ENCODE peak calls at places on chromosomes 5 and 9, in eight cellular contexts. U is CD8-positive, alpha-beta T cell; Z is CD8-positive, alpha-beta memory T cell; K is PC-9; G is Panc1; N is sigmoid colon; F is cardiac muscle cell; E is IMR-90. B is an unnamed sample.

GRCh38 chr9:31336841-31337240 is 1047.6 kb upstream of the ACO1 start:
- DNase-seq in U (no peak), Z (no peak), K (no peak), G (no peak), N (no peak), F (no peak), E (no peak), B (no peak)

GRCh38 chr5:94694671-94695070 is 76.2 kb downstream of the SLF1 start:
- DNase-seq in U (no peak), Z (no peak), K (no peak), G (no peak), N (no peak), F (no peak), E (no peak), B (no peak)

GRCh38 chr9:27564685-27565084 is 8.6 kb downstream of the C9orf72 start:
- DNase-seq in U (no peak), Z (no peak), K (no peak), G (no peak), N (no peak), F (no peak), E (no peak), B (no peak)

GRCh38 chr9:4356306-4356705 is 56.4 kb upstream of the GLIS3 start:
- DNase-seq in U (no peak), Z (no peak), K (no peak), G (no peak), N (no peak), F (no peak), E (no peak), B (no peak)

GRCh38 chr5:89728134-89728533 is 681.4 kb downstream of the CETN3 start:
- DNase-seq in U (no peak), Z (no peak), K (no peak), G (no peak), N (no peak), F (no peak), E (no peak), B (no peak)

GRCh38 chr5:132259061-132259851 is 1.8 kb downstream of the PDLIM4 start:
- DNase-seq in U (no peak), Z (no peak), K (no peak), G (no peak), N (peak; percentile 96), F (peak; percentile 59), E (peak; percentile 95), B (peak; percentile 60)

GRCh38 chr5:43110606-43111170 is 10.0 kb upstream of the ZNF131 start:
- DNase-seq in U (no peak), Z (peak; percentile 50), K (no peak), G (no peak), N (no peak), F (no peak), E (no peak), B (no peak)

GRCh38 chr5:122985954-122986721 is 50.4 kb downstream of the PPIC start:
- DNase-seq in U (no peak), Z (no peak), K (no peak), G (no peak), N (no peak), F (no peak), E (no peak), B (no peak)

GRCh38 chr5:1876708-1877433 is 5.9 kb downstream of the IRX4 start:
- DNase-seq in U (no peak), Z (no peak), K (no peak), G (no peak), N (no peak), F (peak; percentile 63), E (no peak), B (no peak)

DNA sequence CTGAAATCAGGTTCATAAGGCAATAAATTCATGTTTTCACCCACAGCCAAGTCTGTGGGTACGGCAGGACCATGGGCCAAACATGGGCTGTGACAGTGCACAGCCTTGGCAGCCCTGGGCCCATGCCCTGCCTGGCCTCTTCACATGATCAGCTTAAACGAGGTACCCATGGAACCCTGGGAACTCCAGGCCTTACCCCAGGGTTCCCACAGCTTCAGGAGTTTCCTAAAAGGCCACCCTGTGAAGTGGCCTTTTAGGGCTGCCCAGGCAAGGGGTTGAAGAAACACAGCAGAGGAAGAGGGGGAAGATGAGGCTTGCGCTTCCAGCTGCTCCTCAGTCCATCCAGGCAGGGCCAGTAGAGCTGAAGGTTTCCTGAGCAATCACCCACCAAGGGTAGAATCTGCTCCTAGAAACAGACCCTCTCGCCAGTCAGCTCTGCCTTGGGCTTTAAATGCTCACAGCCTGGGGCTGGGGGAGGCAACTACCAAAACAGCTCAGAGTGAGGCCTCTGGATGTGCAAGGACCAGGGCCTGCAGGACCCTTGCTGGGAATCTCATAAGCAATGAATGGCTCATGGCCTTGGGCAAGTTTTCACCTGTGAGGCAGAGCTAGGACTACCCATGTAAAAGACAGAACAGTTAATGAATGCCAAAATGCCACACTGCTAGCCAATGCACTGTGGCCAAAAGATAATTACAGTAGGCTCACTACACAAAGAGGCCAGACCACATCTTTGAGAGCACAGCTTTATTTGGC is 79.3 kb upstream of the LRRTM2 start:
- DNase-seq in U (no peak), Z (no peak), K (no peak), G (no peak), N (peak; percentile 46), F (no peak), E (no peak), B (no peak)
- H3K27ac ChIP-seq in U (no peak overlapping the region), Z (no peak overlapping the region), K (no peak overlapping the region), G (no peak overlapping the region), N (peak overlapping the region; percentile 76), F (peak overlapping the region; percentile 45), E (peak overlapping the region; percentile 24), B (peak overlapping the region; percentile 88)

DNA sequence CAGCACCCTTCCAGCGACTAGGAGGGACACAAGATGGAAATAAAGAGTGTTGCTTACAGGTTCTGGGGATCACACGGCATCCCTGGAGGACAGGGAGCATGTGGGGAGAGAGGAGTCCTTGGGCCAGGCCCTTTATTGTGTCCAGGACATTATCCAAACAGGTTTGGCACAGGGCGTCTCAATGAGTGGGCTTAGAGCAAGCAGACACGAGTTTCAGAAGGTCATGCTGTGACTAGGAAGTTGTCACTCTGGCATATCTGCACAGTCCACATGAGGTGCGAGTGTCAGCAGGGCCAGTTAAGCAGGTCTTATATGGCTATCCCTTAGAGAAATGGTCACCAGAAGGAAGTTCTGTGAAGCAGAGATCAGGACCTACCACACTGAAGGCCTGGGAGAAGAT is 174.5 kb upstream of the OTULINL start:
- DNase-seq in U (no peak), Z (no peak), K (no peak), G (no peak), N (no peak), F (no peak), E (no peak), B (no peak)
- H3K27ac ChIP-seq in U (no peak overlapping the region), Z (no peak overlapping the region), K (no peak overlapping the region), G (no peak overlapping the region), N (peak overlapping the region; percentile 62), F (no peak overlapping the region), E (peak overlapping the region; percentile 16), B (no peak overlapping the region)

GRCh38 chr5:180910182-180910581 is 11.2 kb downstream of the BTNL8 start:
- DNase-seq in U (no peak), Z (no peak), K (no peak), G (no peak), N (no peak), F (no peak), E (no peak), B (no peak)
- H3K27ac ChIP-seq in U (no peak overlapping the region), Z (no peak overlapping the region), K (no peak overlapping the region), G (no peak overlapping the region), N (no peak overlapping the region), F (no peak overlapping the region), E (no peak overlapping the region), B (no peak overlapping the region)

GRCh38 chr9:134004881-134005280 is 12.8 kb upstream of the VAV2 start:
- DNase-seq in U (no peak), Z (no peak), K (no peak), G (no peak), N (no peak), F (no peak), E (no peak), B (no peak)
- H3K27ac ChIP-seq in U (no peak overlapping the region), Z (no peak overlapping the region), K (no peak overlapping the region), G (no peak overlapping the region), N (no peak overlapping the region), F (no peak overlapping the region), E (no peak overlapping the region), B (no peak overlapping the region)

DNA sequence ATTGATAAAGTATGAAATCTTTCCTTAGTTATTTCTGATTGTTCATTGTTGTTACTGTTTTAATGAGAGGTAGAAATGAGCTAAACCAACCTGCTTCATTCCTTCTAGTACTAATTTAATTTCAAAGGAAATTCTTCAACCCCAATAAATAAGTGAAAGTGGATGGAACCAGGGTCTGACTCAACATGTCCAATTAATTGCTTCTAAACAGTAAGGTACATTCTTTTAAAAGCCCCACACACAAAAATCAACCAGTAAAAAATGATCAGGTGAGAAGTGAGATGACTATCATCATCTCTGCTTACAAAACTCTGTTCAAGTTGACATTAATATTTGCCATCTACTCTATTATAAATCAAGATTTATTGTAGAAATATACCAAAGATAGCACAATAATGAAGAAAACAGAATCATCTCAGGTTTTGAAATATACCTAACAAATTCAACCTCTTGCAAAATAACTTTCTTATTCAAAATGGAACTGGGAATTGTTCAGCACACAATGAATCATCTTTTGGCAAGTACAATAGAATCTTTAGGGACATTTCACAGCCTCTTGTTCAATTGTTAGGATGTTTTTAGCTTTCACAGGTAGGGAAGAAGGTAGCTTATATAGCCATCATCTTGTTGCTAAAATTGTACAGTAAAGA is 114.6 kb downstream of the RPS23 start:
- DNase-seq in U (no peak), Z (no peak), K (no peak), G (no peak), N (no peak), F (no peak), E (peak; percentile 43), B (no peak)
- H3K27ac ChIP-seq in U (no peak overlapping the region), Z (no peak overlapping the region), K (no peak overlapping the region), G (no peak overlapping the region), N (peak overlapping the region; percentile 60), F (no peak overlapping the region), E (no peak overlapping the region), B (no peak overlapping the region)

GRCh38 chr9:89046832-89047231 is 55.6 kb downstream of the S1PR3 start:
- DNase-seq in U (no peak), Z (no peak), K (no peak), G (no peak), N (no peak), F (no peak), E (peak; percentile 38), B (no peak)
- H3K27ac ChIP-seq in U (no peak overlapping the region), Z (no peak overlapping the region), K (no peak overlapping the region), G (no peak overlapping the region), N (no peak overlapping the region), F (no peak overlapping the region), E (no peak overlapping the region), B (no peak overlapping the region)

DNA sequence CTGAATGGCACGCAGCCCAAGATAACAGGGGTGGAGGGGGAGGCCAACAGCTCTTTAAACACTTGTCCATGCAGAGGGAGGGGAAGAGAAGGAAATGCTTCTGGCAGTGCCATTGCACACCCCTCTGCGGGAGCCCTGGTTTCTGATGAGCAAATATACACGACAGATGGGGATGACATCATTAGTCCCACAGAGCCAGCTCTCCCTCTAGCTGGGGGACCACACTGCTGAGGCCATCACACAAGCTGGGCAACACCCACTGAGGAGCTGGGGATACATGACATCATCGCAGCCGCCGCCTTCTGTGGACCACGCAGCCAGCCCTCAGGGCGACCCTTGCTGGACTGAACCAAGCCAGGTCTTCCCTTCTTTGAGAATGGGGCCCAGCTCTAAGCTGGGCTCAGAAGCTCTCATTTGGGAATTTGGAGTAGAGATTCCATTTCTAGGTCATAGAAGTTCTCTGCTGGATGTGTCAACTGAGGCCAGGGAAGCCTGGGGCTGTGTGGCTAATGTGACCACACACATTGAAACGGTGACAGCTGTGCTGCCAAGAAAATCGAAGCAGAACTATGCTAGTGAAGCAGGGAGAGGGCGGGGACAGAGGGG is 79.4 kb downstream of the PRRT1B start:
- DNase-seq in U (no peak), Z (no peak), K (no peak), G (no peak), N (no peak), F (no peak), E (peak; percentile 40), B (no peak)
- H3K27ac ChIP-seq in U (no peak overlapping the region), Z (peak overlapping the region; percentile 2), K (no peak overlapping the region), G (no peak overlapping the region), N (peak overlapping the region; percentile 38), F (no peak overlapping the region), E (no peak overlapping the region), B (no peak overlapping the region)

B was measured in substantia nigra.